ENCODE peak calls at places on chromosomes 13 and 19, in five cellular contexts. One of them, this sample, is unnamed.

GRCh38 chr19:6011794-6012193 is 33.9 kb upstream of the RANBP3 start:
- DNase-seq in erythroblast: no peak
- DNase-seq in type B pancreatic cell: no peak
- DNase-seq in germinal center: no peak
- DNase-seq in putamen: no peak
- DNase-seq in this sample: no peak

GRCh38 chr13:72507394-72508199 is 219.8 kb downstream of the MZT1 start:
- DNase-seq in erythroblast: no peak
- DNase-seq in germinal center: no peak
- DNase-seq in type B pancreatic cell: no peak
- DNase-seq in putamen: no peak
- DNase-seq in this sample: no peak

GRCh38 chr13:20303636-20304035 is 71.5 kb upstream of the GJB6 start:
- DNase-seq in erythroblast: no peak
- DNase-seq in putamen: no peak
- DNase-seq in germinal center: no peak
- DNase-seq in type B pancreatic cell: no peak
- DNase-seq in this sample: no peak

GRCh38 chr19:403221-404036 is 5.5 kb downstream of the C2CD4C start:
- DNase-seq in germinal center: no peak
- DNase-seq in putamen: no peak
- DNase-seq in type B pancreatic cell: no peak
- DNase-seq in erythroblast: no peak
- DNase-seq in this sample: no peak

GRCh38 chr19:16519230-16519687 is 23.0 kb downstream of the CHERP start:
- DNase-seq in type B pancreatic cell: no peak
- DNase-seq in putamen: no peak
- DNase-seq in erythroblast: no peak
- DNase-seq in germinal center: no peak
- DNase-seq in this sample: no peak

GRCh38 chr13:48555441-48555840 is 22.6 kb upstream of the RCBTB2 start:
- DNase-seq in erythroblast: no peak
- DNase-seq in putamen: no peak
- DNase-seq in type B pancreatic cell: no peak
- DNase-seq in germinal center: no peak
- DNase-seq in this sample: no peak

GRCh38 chr19:16449330-16449961 is 22.3 kb downstream of the EPS15L1 start:
- DNase-seq in putamen: no peak
- DNase-seq in type B pancreatic cell: no peak
- DNase-seq in germinal center: peak; percentile 46
- DNase-seq in erythroblast: peak; percentile 53
- DNase-seq in this sample: no peak

GRCh38 chr19:51904331-51905165 is at the start of gene ZNF649:
- DNase-seq in putamen: peak; percentile 88
- DNase-seq in erythroblast: peak; percentile 88
- DNase-seq in type B pancreatic cell: peak; percentile 85
- DNase-seq in germinal center: peak; percentile 83
- DNase-seq in this sample: peak; percentile 81

GRCh38 chr13:44193731-44194130 is 179.9 kb upstream of the SERP2 start:
- DNase-seq in type B pancreatic cell: no peak
- DNase-seq in putamen: no peak
- DNase-seq in erythroblast: no peak
- DNase-seq in germinal center: no peak
- DNase-seq in this sample: no peak

GRCh38 chr19:43708716-43709115 is 7.2 kb upstream of the IRGC start:
- DNase-seq in erythroblast: no peak
- DNase-seq in germinal center: no peak
- DNase-seq in type B pancreatic cell: no peak
- DNase-seq in putamen: no peak
- DNase-seq in this sample: no peak

GRCh38 chr19:38744906-38745305 is 632 bp upstream of the CAPN12 start:
- DNase-seq in erythroblast: no peak
- DNase-seq in putamen: no peak
- DNase-seq in germinal center: no peak
- DNase-seq in type B pancreatic cell: no peak
- DNase-seq in this sample: no peak

GRCh38 chr13:21967871-21968270 is 297.0 kb downstream of the FGF9 start:
- DNase-seq in type B pancreatic cell: no peak
- DNase-seq in putamen: no peak
- DNase-seq in erythroblast: no peak
- DNase-seq in germinal center: no peak
- DNase-seq in this sample: no peak

GRCh38 chr19:46776927-46777911 is 11.2 kb downstream of the SLC1A5 start:
- DNase-seq in type B pancreatic cell: no peak
- DNase-seq in erythroblast: peak; percentile 51
- DNase-seq in putamen: no peak
- DNase-seq in germinal center: no peak
- DNase-seq in this sample: no peak

GRCh38 chr13:45119469-45119989 is 781 bp upstream of the GTF2F2 start:
- DNase-seq in germinal center: peak; percentile 19
- DNase-seq in putamen: no peak
- DNase-seq in erythroblast: peak; percentile 48
- DNase-seq in type B pancreatic cell: no peak
- DNase-seq in this sample: no peak

This sample was measured in coronary artery.